ENCODE peak calls at places on chromosomes 3 and 15, in five cellular contexts. G is SK-N-SH, P is nephron progenitor cell, A is ovary, S is choroid plexus epithelial cell. W is an unnamed sample.

GRCh38 chr3:145983101-145983500 is 177.9 kb downstream of the PLOD2 start:
- DNase-seq in P (no peak), S (no peak), G (no peak), A (no peak), W (no peak)

GRCh38 chr15:72193781-72194396 is 3.7 kb downstream of the GRAMD2A start:
- DNase-seq in G (no peak), S (peak), A (no peak), P (no peak), W (no peak)

GRCh38 chr3:45026957-45027356 is 854 bp downstream of the CLEC3B start:
- DNase-seq in P (no peak), S (peak), A (no peak), G (no peak), W (peak)

GRCh38 chr3:133089906-133090305 is 51.7 kb downstream of the TMEM108 start:
- DNase-seq in S (no peak), P (no peak), G (no peak), A (no peak), W (no peak)

GRCh38 chr15:58551084-58551763 is 119.4 kb downstream of the LIPC start:
- DNase-seq in G (no peak), S (no peak), A (no peak), P (no peak), W (no peak)

GRCh38 chr3:13708871-13709595 is 160.1 kb downstream of the FBLN2 start:
- DNase-seq in P (no peak), G (no peak), A (no peak), S (no peak), W (no peak)

GRCh38 chr3:123449986-123450474 is 1.1 kb upstream of the ADCY5 start:
- DNase-seq in G (peak), P (peak), A (peak), S (no peak), W (no peak)

GRCh38 chr3:133535971-133536634 is 37.4 kb upstream of the CDV3 start:
- DNase-seq in S (peak), A (no peak), P (no peak), G (no peak), W (peak)

GRCh38 chr3:4338751-4339150 is 35.6 kb downstream of the SETMAR start:
- DNase-seq in A (no peak), P (no peak), S (no peak), G (no peak), W (no peak)

GRCh38 chr3:39021029-39021428 is 30.7 kb downstream of the SCN11A start:
- DNase-seq in P (no peak), G (no peak), S (no peak), A (no peak), W (peak)

GRCh38 chr15:101014921-101015841 is 96.0 kb downstream of the LRRK1 start:
- DNase-seq in A (peak), P (peak), G (peak), S (peak), W (peak)

GRCh38 chr3:62159693-62160092 is 213.7 kb downstream of the FEZF2 start:
- DNase-seq in A (peak), S (peak), G (no peak), P (no peak), W (no peak)

GRCh38 chr15:42332331-42332730 is 27.0 kb upstream of the CAPN3 start:
- DNase-seq in G (no peak), A (no peak), S (peak), P (no peak), W (peak)

GRCh38 chr15:30865257-30865656 is 38.5 kb upstream of the FAN1 start:
- DNase-seq in S (no peak), G (no peak), A (no peak), P (no peak), W (no peak)

GRCh38 chr3:12227833-12228232 is 61.0 kb upstream of the PPARG start:
- DNase-seq in P (no peak), S (peak), A (no peak), G (no peak), W (peak)

GRCh38 chr3:184005981-184006507 is 11.6 kb downstream of the ABCC5 start:
- DNase-seq in G (no peak), A (peak), P (no peak), S (peak), W (peak)

GRCh38 chr3:64489361-64490044 is 198.3 kb downstream of the ADAMTS9 start:
- DNase-seq in G (no peak), S (peak), P (peak), A (peak), W (peak)

GRCh38 chr3:134638385-134639020 is 12.3 kb downstream of the KY start:
- DNase-seq in G (no peak), S (no peak), A (no peak), P (no peak), W (no peak)

GRCh38 chr15:101596633-101597032 is 55.5 kb downstream of the TM2D3 start:
- DNase-seq in P (no peak), S (no peak), A (no peak), G (no peak), W (no peak)

GRCh38 chr3:123282461-123282860 is 80.7 kb downstream of the SEC22A start:
- DNase-seq in P (no peak), A (no peak), G (no peak), S (no peak), W (no peak)

GRCh38 chr3:62035664-62036063 is 337.7 kb downstream of the FEZF2 start:
- DNase-seq in P (no peak), G (no peak), A (no peak), S (no peak), W (no peak)

GRCh38 chr15:64619880-64620839 is 155.2 kb downstream of the RBPMS2 start:
- DNase-seq in P (no peak), S (peak), A (no peak), G (no peak), W (peak)

GRCh38 chr15:34663101-34663500 is 79.7 kb upstream of the GOLGA8B start:
- DNase-seq in G (no peak), P (no peak), A (no peak), S (no peak), W (no peak)

GRCh38 chr3:124887996-124888298 is 782 bp upstream of the ITGB5 start:
- DNase-seq in S (no peak), A (no peak), P (no peak), G (no peak), W (no peak)

GRCh38 chr15:40079456-40079855 is 29.2 kb downstream of the BMF start:
- DNase-seq in G (no peak), S (no peak), A (peak), P (no peak), W (no peak)

GRCh38 chr3:113626513-113627371 is 69.7 kb downstream of the USF3 start:
- DNase-seq in S (peak), G (peak), P (peak), A (peak), W (peak)

GRCh38 chr15:59828871-59829270 is 139.8 kb upstream of the BNIP2 start:
- DNase-seq in S (no peak), A (no peak), G (no peak), P (no peak), W (no peak)

GRCh38 chr3:4297486-4297885 is 5.7 kb upstream of the SETMAR start:
- DNase-seq in A (no peak), S (no peak), P (no peak), G (no peak), W (no peak)

GRCh38 chr3:147371771-147372340 is 34.5 kb downstream of the ZIC4 start:
- DNase-seq in A (no peak), G (no peak), S (no peak), P (no peak), W (no peak)

GRCh38 chr3:4898454-4899313 is 80.6 kb upstream of the BHLHE40 start:
- DNase-seq in G (no peak), P (no peak), S (peak), A (no peak), W (peak)

GRCh38 chr3:71006810-71007785 is 576.4 kb downstream of the FOXP1 start:
- DNase-seq in A (no peak), P (no peak), G (no peak), S (peak), W (peak)

GRCh38 chr3:49901351-49902339 is 2.0 kb downstream of the MST1R start:
- DNase-seq in A (no peak), S (no peak), P (no peak), G (no peak), W (peak)

GRCh38 chr3:49616491-49616941 is 57.6 kb upstream of the APEH start:
- DNase-seq in P (peak), G (no peak), S (peak), A (no peak), W (no peak)

GRCh38 chr15:57384816-57385215 is 8.5 kb downstream of the CGNL1 start:
- DNase-seq in G (no peak), S (peak), A (no peak), P (no peak), W (peak)

GRCh38 chr3:161475905-161476304 is 20.7 kb upstream of the OTOL1 start:
- DNase-seq in G (peak), P (no peak), A (no peak), S (peak), W (peak)

GRCh38 chr3:100833483-100833882 is 124.2 kb downstream of the TFG start:
- DNase-seq in G (peak), P (no peak), A (no peak), S (no peak), W (no peak)

GRCh38 chr3:149553781-149554451 is 79.4 kb downstream of the TM4SF4 start:
- DNase-seq in S (peak), A (peak), G (peak), P (no peak), W (no peak)

GRCh38 chr3:17307482-17307881 is 422.7 kb downstream of the PLCL2 start:
- DNase-seq in A (no peak), S (peak), G (no peak), P (no peak), W (peak)
- TF ChIP-seq CTCF in A (no peak), S (peak), G (peak), P (no peak), W (no peak)

DNA sequence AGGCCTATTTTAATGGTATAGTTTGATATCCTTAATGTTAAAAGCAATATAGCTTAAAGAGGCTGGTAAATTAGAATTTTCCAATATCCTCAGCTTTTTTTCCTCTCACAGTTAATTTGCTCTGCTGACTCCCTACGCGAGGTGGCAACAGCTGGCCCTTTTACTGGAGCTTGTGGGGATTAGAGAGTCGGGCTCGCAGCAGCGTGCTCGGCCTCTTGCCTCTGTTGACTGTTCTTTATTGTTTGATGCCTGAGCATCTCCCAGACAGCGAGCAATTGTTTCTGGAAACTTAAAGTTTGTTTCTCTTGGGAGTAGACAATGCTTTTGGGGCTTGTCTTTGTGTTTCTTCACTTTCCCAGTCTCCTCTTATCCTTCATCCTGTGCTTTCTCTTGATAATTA is 80.8 kb downstream of the OPA1 start:
- DNase-seq in G (no peak), S (no peak), P (no peak), A (no peak), W (no peak)
- TF ChIP-seq CTCF in G (no peak), S (no peak), P (no peak), A (no peak), W (no peak)

DNA sequence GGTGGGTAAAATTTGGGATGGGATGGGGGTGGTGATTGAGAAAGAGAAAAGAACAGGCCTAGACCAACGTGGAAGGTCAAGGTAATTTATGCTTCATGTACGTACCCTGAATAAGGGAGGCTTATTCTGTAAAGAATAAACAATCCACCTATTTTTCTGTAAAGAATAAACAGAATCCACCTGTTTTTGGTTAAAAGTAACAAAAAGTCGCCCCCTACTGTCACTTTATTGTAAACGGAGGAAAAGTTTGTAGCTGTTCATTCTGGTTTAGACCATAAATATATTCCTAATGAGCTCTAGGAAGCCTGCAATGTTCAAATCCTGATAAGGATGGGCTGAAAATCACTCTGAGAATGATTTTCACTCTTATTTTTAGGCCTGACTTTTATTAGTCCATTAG is 23.5 kb upstream of the SQOR start:
- DNase-seq in P (no peak), G (peak), S (peak), A (no peak), W (no peak)
- TF ChIP-seq CTCF in P (peak), G (peak), S (peak), A (no peak), W (peak)

GRCh38 chr15:61660579-61660978 is 399.7 kb downstream of the VPS13C start:
- DNase-seq in A (no peak), P (no peak), S (peak), G (no peak), W (no peak)

GRCh38 chr15:61657461-61657860 is 402.8 kb downstream of the VPS13C start:
- DNase-seq in A (no peak), P (no peak), G (no peak), S (no peak), W (no peak)

GRCh38 chr15:61659571-61660190 is 400.6 kb downstream of the VPS13C start:
- DNase-seq in P (no peak), G (no peak), S (peak), A (no peak), W (no peak)

GRCh38 chr15:61656391-61656790 is 403.9 kb downstream of the VPS13C start:
- DNase-seq in G (no peak), P (no peak), A (no peak), S (no peak), W (no peak)

GRCh38 chr15:61661791-61662190 is 398.5 kb downstream of the VPS13C start:
- DNase-seq in P (no peak), A (no peak), G (no peak), S (peak), W (peak)
- TF ChIP-seq CTCF in P (no peak), A (no peak), G (no peak), S (no peak), W (no peak)

W was measured in bronchial epithelial cell.